ENCODE peak calls at places on chromosomes 2 and 18, in four cellular contexts. H, B, I and U are unnamed samples.

GRCh38 chr2:20523053-20523452 is 76.2 kb downstream of the RHOB start:
- DNase-seq in H (no peak), B (no peak), I (no peak), U (no peak)

GRCh38 chr2:98727758-98728718 is 2.9 kb downstream of the MGAT4A start:
- DNase-seq in H (peak; percentile 30), B (no peak), I (no peak), U (no peak)

GRCh38 chr2:218783612-218784169 is 1.7 kb downstream of the CYP27A1 start:
- DNase-seq in H (no peak), B (no peak), I (no peak), U (no peak)

GRCh38 chr2:3708576-3708975 is 5.2 kb downstream of the DCDC2C start:
- DNase-seq in H (no peak), B (no peak), I (no peak), U (no peak)

GRCh38 chr18:35024965-35025364 is 16.2 kb upstream of the MAPRE2 start:
- DNase-seq in H (peak; percentile 51), B (peak; percentile 86), I (peak; percentile 75), U (peak; percentile 89)

GRCh38 chr18:74291771-74292540 is at the start of gene CYB5A:
- DNase-seq in H (peak; percentile 97), B (peak; percentile 79), I (peak; percentile 100), U (peak; percentile 84)

GRCh38 chr2:229087843-229088520 is 183.1 kb downstream of the PID1 start:
- DNase-seq in H (no peak), B (no peak), I (no peak), U (no peak)

GRCh38 chr18:49399003-49399402 is 61.4 kb downstream of the DYM start:
- DNase-seq in H (peak; percentile 74), B (no peak), I (no peak), U (no peak)

GRCh38 chr2:18903750-18904149 is 314.4 kb upstream of the NT5C1B start:
- DNase-seq in H (no peak), B (no peak), I (no peak), U (no peak)

GRCh38 chr2:157318884-157319283 is 6.7 kb downstream of the ERMN start:
- DNase-seq in H (no peak), B (no peak), I (no peak), U (no peak)

GRCh38 chr2:99159594-99159993 is 4.8 kb downstream of the LIPT1 start:
- DNase-seq in H (no peak), B (no peak), I (no peak), U (no peak)

GRCh38 chr2:239671916-239672849 is 271.4 kb upstream of the HDAC4 start:
- DNase-seq in H (no peak), B (no peak), I (no peak), U (no peak)

GRCh38 chr2:165700511-165700910 is 93.5 kb downstream of the GALNT3 start:
- DNase-seq in H (no peak), B (no peak), I (no peak), U (no peak)

GRCh38 chr2:42340938-42341636 is 19.9 kb downstream of the COX7A2L start:
- DNase-seq in H (no peak), B (no peak), I (no peak), U (no peak)

GRCh38 chr2:151774506-151774905 is 40.2 kb upstream of the NEB start:
- DNase-seq in H (peak; percentile 67), B (peak; percentile 70), I (no peak), U (no peak)

GRCh38 chr18:10475633-10476388 is 21.4 kb downstream of the APCDD1 start:
- DNase-seq in H (no peak), B (no peak), I (no peak), U (no peak)

GRCh38 chr2:217669831-217670230 is 333.0 kb downstream of the TNS1 start:
- DNase-seq in H (no peak), B (no peak), I (no peak), U (no peak)

GRCh38 chr2:1744446-1745170 is at the start of gene PXDN:
- DNase-seq in H (peak; percentile 48), B (no peak), I (peak; percentile 91), U (no peak)

GRCh38 chr2:125086313-125087184 is 1061.5 kb downstream of the CNTNAP5 start:
- DNase-seq in H (no peak), B (no peak), I (no peak), U (no peak)

GRCh38 chr2:193562031-193562430 is 1367.3 kb upstream of the TMEFF2 start:
- DNase-seq in H (no peak), B (no peak), I (no peak), U (no peak)

GRCh38 chr2:128313076-128313836 is 5.4 kb downstream of the HS6ST1 start:
- DNase-seq in H (no peak), B (no peak), I (peak; percentile 47), U (no peak)

GRCh38 chr2:88590998-88591613 is 36.2 kb downstream of the EIF2AK3 start:
- DNase-seq in H (peak; percentile 77), B (peak; percentile 37), I (no peak), U (peak; percentile 25)

GRCh38 chr18:55637204-55637603 is 49.2 kb upstream of the TCF4 start:
- DNase-seq in H (no peak), B (no peak), I (no peak), U (no peak)

GRCh38 chr2:233139875-233140585 is 79.9 kb downstream of the INPP5D start:
- DNase-seq in H (no peak), B (no peak), I (no peak), U (no peak)

GRCh38 chr2:38376346-38376682 is 759 bp downstream of the ATL2 start:
- DNase-seq in H (no peak), B (no peak), I (no peak), U (no peak)

GRCh38 chr18:13461488-13461887 is 242.9 kb downstream of the LDLRAD4 start:
- DNase-seq in H (no peak), B (no peak), I (no peak), U (no peak)

DNA sequence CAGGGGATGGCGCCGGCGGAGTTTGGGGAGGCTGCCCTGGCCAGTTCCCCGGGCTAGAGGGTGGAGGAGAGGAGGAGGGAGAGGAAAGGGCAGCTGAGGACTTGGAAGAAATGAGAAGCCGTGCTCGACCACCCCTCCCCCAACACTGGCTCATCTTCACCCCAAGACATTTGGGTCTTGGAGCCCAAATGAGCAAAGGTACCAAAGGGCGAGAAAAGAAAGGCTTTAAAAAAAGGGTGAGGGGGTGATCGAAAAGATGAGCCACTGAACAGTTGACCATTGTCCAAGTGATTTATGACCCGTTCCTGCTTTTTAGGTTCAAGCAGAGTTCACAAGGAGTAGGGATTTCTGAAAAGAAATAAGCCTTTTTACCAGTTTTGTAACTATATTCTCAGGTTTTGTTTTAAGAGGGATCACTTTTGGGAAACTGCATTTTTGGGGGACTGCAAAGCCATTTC is 8.5 kb downstream of the HOXD3 start:
- DNase-seq in H (no peak), B (no peak), I (no peak), U (no peak)
- H3K4me3 ChIP-seq in H (no peak overlapping the region), B (no peak overlapping the region), I (no peak overlapping the region), U (no peak overlapping the region)

DNA sequence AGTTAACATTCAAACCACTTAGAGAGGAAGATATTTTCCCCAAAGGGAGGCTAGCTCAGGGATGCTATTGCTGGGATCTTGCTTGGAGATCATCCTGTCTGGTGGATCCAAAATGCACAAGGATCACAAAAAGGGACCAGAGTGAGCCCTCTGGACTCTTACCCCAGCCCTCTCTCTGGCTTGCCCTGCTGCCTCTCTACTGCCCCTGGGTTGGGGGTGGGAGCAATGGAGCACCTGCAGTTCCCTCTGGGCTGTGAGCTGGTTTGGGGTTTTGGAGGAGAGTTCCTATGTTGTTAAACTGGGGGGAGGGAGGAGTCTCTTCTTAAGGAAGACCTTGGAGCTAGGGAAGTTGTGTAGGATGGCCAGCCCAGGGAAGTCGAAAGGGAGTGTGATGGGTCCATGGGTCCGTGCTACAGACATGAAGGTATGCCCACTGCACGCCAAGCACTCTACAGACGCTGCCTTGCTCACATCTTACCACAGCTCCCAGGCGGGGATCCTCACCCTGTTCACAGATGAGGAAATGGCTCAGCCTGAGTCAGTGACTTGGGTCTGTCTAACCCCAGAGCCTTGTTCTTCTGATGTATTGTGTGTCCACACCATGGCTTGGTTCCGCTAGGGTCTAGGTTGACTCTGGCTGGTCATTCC is 3.8 kb downstream of the LBH start:
- DNase-seq in H (no peak), B (no peak), I (no peak), U (no peak)
- H3K4me3 ChIP-seq in H (no peak overlapping the region), B (no peak overlapping the region), I (no peak overlapping the region), U (no peak overlapping the region)

GRCh38 chr2:30807249-30807648 is at the start of gene CAPN13:
- DNase-seq in H (no peak), B (no peak), I (no peak), U (no peak)
- H3K4me3 ChIP-seq in H (no peak within 1 kb of the TSS), B (no peak within 1 kb of the TSS), I (no peak within 1 kb of the TSS), U (no peak within 1 kb of the TSS)

GRCh38 chr2:64887565-64887964 is 101.6 kb upstream of the SLC1A4 start:
- DNase-seq in H (no peak), B (no peak), I (no peak), U (no peak)
- H3K4me3 ChIP-seq in H (no peak overlapping the region), B (no peak overlapping the region), I (no peak overlapping the region), U (no peak overlapping the region)

GRCh38 chr2:68466778-68467076 is 367 bp downstream of the FBXO48 start:
- DNase-seq in H (no peak), B (no peak), I (no peak), U (no peak)

GRCh38 chr2:68463287-68463877 is 3.7 kb downstream of the FBXO48 start:
- DNase-seq in H (peak; percentile 75), B (no peak), I (no peak), U (peak; percentile 9)

GRCh38 chr2:68466361-68466777 is 725 bp downstream of the FBXO48 start:
- DNase-seq in H (peak; percentile 63), B (peak; percentile 34), I (no peak), U (peak; percentile 30)

GRCh38 chr2:68464651-68465050 is 2.4 kb downstream of the FBXO48 start:
- DNase-seq in H (no peak), B (no peak), I (no peak), U (no peak)

DNA sequence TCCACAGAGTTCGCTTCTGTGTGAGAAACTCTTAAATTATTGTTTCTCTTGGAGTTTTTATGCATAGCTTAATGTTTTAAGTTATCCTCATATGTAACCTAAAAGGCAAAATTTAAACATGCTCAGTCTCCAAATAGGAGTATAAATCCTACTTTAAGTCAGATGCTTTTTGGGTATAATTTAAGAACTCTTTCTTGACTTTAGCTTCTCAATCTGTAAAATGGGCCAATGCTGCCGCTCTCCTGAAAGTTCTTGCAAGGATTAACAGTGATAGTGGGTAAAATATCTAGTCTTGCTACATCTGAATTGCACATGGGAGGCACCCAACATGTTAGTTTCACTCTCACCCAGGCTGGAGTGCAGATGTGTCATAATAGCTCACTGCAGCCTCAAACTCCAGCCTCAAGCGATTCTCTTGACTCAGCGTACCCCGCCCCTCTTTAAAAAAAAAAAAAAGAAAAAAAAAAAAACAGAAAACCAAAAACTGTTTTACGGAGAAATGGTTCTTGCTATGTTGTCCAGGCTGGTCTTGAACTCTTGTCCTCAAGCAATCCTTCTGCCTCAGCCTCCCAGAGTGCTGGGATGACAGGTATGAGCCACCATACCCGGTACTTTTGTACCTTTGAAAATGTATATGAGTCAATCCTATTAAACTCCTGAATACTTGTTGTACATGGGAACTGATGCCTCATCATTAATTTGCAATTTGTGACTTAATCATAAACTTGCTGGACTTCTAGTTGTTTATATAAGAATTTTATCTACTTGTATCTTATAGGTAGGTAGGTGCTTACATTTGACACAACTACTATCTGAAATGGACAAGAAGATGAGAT is 1.8 kb downstream of the FBXO48 start:
- DNase-seq in H (no peak), B (no peak), I (no peak), U (peak; percentile 11)
- H3K4me3 ChIP-seq in H (no peak overlapping the region), B (no peak overlapping the region), I (no peak overlapping the region), U (no peak overlapping the region)

GRCh38 chr2:70069049-70069448 is 18.2 kb upstream of the PCBP1 start:
- DNase-seq in H (no peak), B (no peak), I (no peak), U (no peak)
- H3K4me3 ChIP-seq in H (no peak overlapping the region), B (no peak overlapping the region), I (no peak overlapping the region), U (no peak overlapping the region)